ENCODE peak calls at places on chromosomes 13 and 19, in six cellular contexts. One of them, this sample, is unnamed.

GRCh38 chr19:49871349-49871985 is 4.1 kb upstream of the PNKP start:
- DNase-seq in B cell: no peak
- DNase-seq in glutamatergic neuron: no peak
- DNase-seq in IMR-90: no peak
- DNase-seq in astrocyte of the spinal cord: no peak
- DNase-seq in neural crest cell: no peak
- DNase-seq in this sample: no peak

GRCh38 chr19:40776966-40777794 is 867 bp upstream of the RAB4B start:
- DNase-seq in B cell: peak
- DNase-seq in neural crest cell: peak
- DNase-seq in astrocyte of the spinal cord: peak
- DNase-seq in glutamatergic neuron: peak
- DNase-seq in IMR-90: peak
- DNase-seq in this sample: peak

GRCh38 chr13:42119091-42119490 is 70.6 kb downstream of the DGKH start:
- DNase-seq in glutamatergic neuron: no peak
- DNase-seq in B cell: no peak
- DNase-seq in IMR-90: no peak
- DNase-seq in neural crest cell: no peak
- DNase-seq in astrocyte of the spinal cord: no peak
- DNase-seq in this sample: no peak

GRCh38 chr19:48877900-48878218 is 5.6 kb downstream of the PPP1R15A start:
- DNase-seq in glutamatergic neuron: no peak
- DNase-seq in neural crest cell: no peak
- DNase-seq in IMR-90: no peak
- DNase-seq in astrocyte of the spinal cord: no peak
- DNase-seq in B cell: no peak
- DNase-seq in this sample: no peak

GRCh38 chr13:31160857-31161582 is 684 bp downstream of the HSPH1 start:
- DNase-seq in neural crest cell: peak
- DNase-seq in astrocyte of the spinal cord: peak
- DNase-seq in IMR-90: peak
- DNase-seq in B cell: peak
- DNase-seq in glutamatergic neuron: peak
- DNase-seq in this sample: peak

GRCh38 chr19:41924151-41925145 is 3.8 kb downstream of the ERFL start:
- DNase-seq in neural crest cell: no peak
- DNase-seq in glutamatergic neuron: no peak
- DNase-seq in IMR-90: no peak
- DNase-seq in astrocyte of the spinal cord: no peak
- DNase-seq in B cell: no peak
- DNase-seq in this sample: no peak

GRCh38 chr13:110431851-110432294 is 124.8 kb downstream of the COL4A2 start:
- DNase-seq in IMR-90: no peak
- DNase-seq in neural crest cell: no peak
- DNase-seq in glutamatergic neuron: no peak
- DNase-seq in B cell: no peak
- DNase-seq in astrocyte of the spinal cord: no peak
- DNase-seq in this sample: no peak

GRCh38 chr19:57239982-57240310 is 486 bp upstream of the ZNF805 start:
- DNase-seq in glutamatergic neuron: no peak
- DNase-seq in B cell: no peak
- DNase-seq in astrocyte of the spinal cord: peak
- DNase-seq in IMR-90: no peak
- DNase-seq in neural crest cell: no peak
- DNase-seq in this sample: no peak

GRCh38 chr19:53196777-53197396 is 3.7 kb upstream of the ZNF665 start:
- DNase-seq in IMR-90: peak
- DNase-seq in glutamatergic neuron: peak
- DNase-seq in neural crest cell: peak
- DNase-seq in astrocyte of the spinal cord: peak
- DNase-seq in B cell: peak
- DNase-seq in this sample: peak

GRCh38 chr13:99384468-99384867 is 77.3 kb upstream of the GPR183 start:
- DNase-seq in IMR-90: no peak
- DNase-seq in glutamatergic neuron: no peak
- DNase-seq in B cell: no peak
- DNase-seq in neural crest cell: no peak
- DNase-seq in astrocyte of the spinal cord: no peak
- DNase-seq in this sample: no peak

GRCh38 chr13:107680115-107680514 is 535.2 kb downstream of the LIG4 start:
- DNase-seq in neural crest cell: no peak
- DNase-seq in B cell: no peak
- DNase-seq in IMR-90: peak
- DNase-seq in glutamatergic neuron: no peak
- DNase-seq in astrocyte of the spinal cord: peak
- DNase-seq in this sample: no peak

GRCh38 chr19:16285769-16286564 is 38.7 kb upstream of the KLF2 start:
- DNase-seq in glutamatergic neuron: no peak
- DNase-seq in IMR-90: no peak
- DNase-seq in astrocyte of the spinal cord: peak
- DNase-seq in B cell: no peak
- DNase-seq in neural crest cell: no peak
- DNase-seq in this sample: no peak

GRCh38 chr13:98576215-98576945 is 527 bp downstream of the STK24 start:
- DNase-seq in neural crest cell: peak
- DNase-seq in astrocyte of the spinal cord: no peak
- DNase-seq in IMR-90: no peak
- DNase-seq in glutamatergic neuron: peak
- DNase-seq in B cell: peak
- DNase-seq in this sample: no peak

GRCh38 chr19:18469245-18470107 is 31.5 kb upstream of the ISYNA1 start:
- DNase-seq in glutamatergic neuron: peak
- DNase-seq in neural crest cell: peak
- DNase-seq in B cell: peak
- DNase-seq in astrocyte of the spinal cord: peak
- DNase-seq in IMR-90: peak
- DNase-seq in this sample: peak

GRCh38 chr13:110875243-110875642 is 39.6 kb downstream of the ANKRD10 start:
- DNase-seq in glutamatergic neuron: no peak
- DNase-seq in neural crest cell: no peak
- DNase-seq in astrocyte of the spinal cord: no peak
- DNase-seq in IMR-90: no peak
- DNase-seq in B cell: no peak
- DNase-seq in this sample: no peak

GRCh38 chr19:19538077-19538764 is at the start of gene CILP2:
- DNase-seq in glutamatergic neuron: peak
- DNase-seq in B cell: peak
- DNase-seq in astrocyte of the spinal cord: no peak
- DNase-seq in IMR-90: no peak
- DNase-seq in neural crest cell: peak
- DNase-seq in this sample: peak

GRCh38 chr19:18736415-18737336 is 53.2 kb downstream of the CRTC1 start:
- DNase-seq in neural crest cell: no peak
- DNase-seq in B cell: no peak
- DNase-seq in astrocyte of the spinal cord: no peak
- DNase-seq in IMR-90: no peak
- DNase-seq in glutamatergic neuron: no peak
- DNase-seq in this sample: no peak

GRCh38 chr19:14533450-14533849 is 4.1 kb downstream of the TECR start:
- DNase-seq in glutamatergic neuron: no peak
- DNase-seq in neural crest cell: no peak
- DNase-seq in B cell: no peak
- DNase-seq in IMR-90: no peak
- DNase-seq in astrocyte of the spinal cord: no peak
- DNase-seq in this sample: no peak

GRCh38 chr13:67069117-67069767 is 160.9 kb downstream of the PCDH9 start:
- DNase-seq in IMR-90: peak
- DNase-seq in astrocyte of the spinal cord: no peak
- DNase-seq in B cell: no peak
- DNase-seq in neural crest cell: no peak
- DNase-seq in glutamatergic neuron: no peak
- DNase-seq in this sample: no peak

GRCh38 chr19:18659281-18660050 is 22.6 kb downstream of the KLHL26 start:
- DNase-seq in B cell: peak
- DNase-seq in astrocyte of the spinal cord: no peak
- DNase-seq in glutamatergic neuron: no peak
- DNase-seq in neural crest cell: no peak
- DNase-seq in IMR-90: no peak
- DNase-seq in this sample: peak

GRCh38 chr13:46119883-46120614 is 15.2 kb upstream of the CPB2 start:
- DNase-seq in glutamatergic neuron: no peak
- DNase-seq in astrocyte of the spinal cord: peak
- DNase-seq in neural crest cell: no peak
- DNase-seq in B cell: no peak
- DNase-seq in IMR-90: peak
- DNase-seq in this sample: no peak

GRCh38 chr19:5918463-5919079 is 4.5 kb downstream of the CAPS start:
- DNase-seq in B cell: peak
- DNase-seq in IMR-90: no peak
- DNase-seq in glutamatergic neuron: no peak
- DNase-seq in astrocyte of the spinal cord: no peak
- DNase-seq in neural crest cell: no peak
- DNase-seq in this sample: no peak

GRCh38 chr19:44582581-44583265 is 30.6 kb upstream of the IGSF23 start:
- DNase-seq in glutamatergic neuron: peak
- DNase-seq in astrocyte of the spinal cord: no peak
- DNase-seq in IMR-90: no peak
- DNase-seq in neural crest cell: peak
- DNase-seq in B cell: no peak
- DNase-seq in this sample: no peak

GRCh38 chr19:8209111-8209964 is at the start of gene CERS4:
- DNase-seq in glutamatergic neuron: peak
- DNase-seq in B cell: peak
- DNase-seq in neural crest cell: peak
- DNase-seq in IMR-90: peak
- DNase-seq in astrocyte of the spinal cord: peak
- DNase-seq in this sample: peak

GRCh38 chr13:114173753-114174152 is 5.3 kb upstream of the CFAP97D2 start:
- DNase-seq in IMR-90: peak
- DNase-seq in B cell: no peak
- DNase-seq in glutamatergic neuron: no peak
- DNase-seq in neural crest cell: no peak
- DNase-seq in astrocyte of the spinal cord: no peak
- DNase-seq in this sample: no peak

GRCh38 chr13:95156208-95156607 is 145.0 kb downstream of the ABCC4 start:
- DNase-seq in astrocyte of the spinal cord: peak
- DNase-seq in B cell: no peak
- DNase-seq in IMR-90: peak
- DNase-seq in neural crest cell: no peak
- DNase-seq in glutamatergic neuron: no peak
- DNase-seq in this sample: no peak
- TF ChIP-seq CTCF in astrocyte of the spinal cord: peak
- TF ChIP-seq CTCF in B cell: no peak
- TF ChIP-seq CTCF in IMR-90: peak
- TF ChIP-seq CTCF in neural crest cell: peak
- TF ChIP-seq CTCF in glutamatergic neuron: no peak
- TF ChIP-seq CTCF in this sample: peak

GRCh38 chr19:35509018-35509652 is 4.3 kb downstream of the DMKN start:
- DNase-seq in IMR-90: no peak
- DNase-seq in neural crest cell: no peak
- DNase-seq in astrocyte of the spinal cord: no peak
- DNase-seq in glutamatergic neuron: no peak
- DNase-seq in B cell: no peak
- DNase-seq in this sample: peak

GRCh38 chr19:35509861-35510625 is 3.4 kb downstream of the DMKN start:
- DNase-seq in glutamatergic neuron: peak
- DNase-seq in IMR-90: peak
- DNase-seq in B cell: peak
- DNase-seq in neural crest cell: peak
- DNase-seq in astrocyte of the spinal cord: peak
- DNase-seq in this sample: peak

GRCh38 chr19:35512831-35513230 is 618 bp downstream of the DMKN start:
- DNase-seq in glutamatergic neuron: no peak
- DNase-seq in IMR-90: no peak
- DNase-seq in B cell: no peak
- DNase-seq in astrocyte of the spinal cord: no peak
- DNase-seq in neural crest cell: no peak
- DNase-seq in this sample: no peak

GRCh38 chr19:35511337-35511736 is 2.1 kb downstream of the DMKN start:
- DNase-seq in astrocyte of the spinal cord: no peak
- DNase-seq in IMR-90: no peak
- DNase-seq in B cell: no peak
- DNase-seq in neural crest cell: no peak
- DNase-seq in glutamatergic neuron: no peak
- DNase-seq in this sample: no peak

GRCh38 chr19:35510626-35510964 is 2.9 kb downstream of the DMKN start:
- DNase-seq in glutamatergic neuron: no peak
- DNase-seq in neural crest cell: no peak
- DNase-seq in B cell: no peak
- DNase-seq in IMR-90: no peak
- DNase-seq in astrocyte of the spinal cord: no peak
- DNase-seq in this sample: no peak
- TF ChIP-seq CTCF in glutamatergic neuron: peak
- TF ChIP-seq CTCF in neural crest cell: peak
- TF ChIP-seq CTCF in B cell: peak
- TF ChIP-seq CTCF in IMR-90: no peak
- TF ChIP-seq CTCF in astrocyte of the spinal cord: no peak
- TF ChIP-seq CTCF in this sample: no peak

DNA sequence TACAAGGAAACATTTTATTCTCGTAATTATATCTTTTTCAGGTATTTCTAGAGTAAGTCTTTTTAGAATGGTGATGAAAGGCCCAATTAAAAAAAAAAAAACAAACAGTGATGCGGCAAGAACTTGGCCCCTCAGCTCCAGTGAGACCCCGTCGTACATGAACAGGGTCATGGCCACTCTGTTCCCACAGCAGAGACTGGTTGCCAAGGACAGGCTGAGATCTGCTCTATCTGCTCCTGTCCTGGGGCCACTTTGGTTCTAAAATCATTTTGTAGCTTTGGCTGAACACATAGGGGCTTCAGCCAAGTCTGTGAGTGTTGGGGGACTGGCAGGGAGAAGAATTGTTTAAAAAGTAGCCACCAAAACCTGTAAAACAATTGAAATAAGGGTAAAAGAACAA is 286.9 kb downstream of the RFC3 start:
- DNase-seq in astrocyte of the spinal cord: no peak
- DNase-seq in B cell: no peak
- DNase-seq in IMR-90: no peak
- DNase-seq in glutamatergic neuron: no peak
- DNase-seq in neural crest cell: no peak
- DNase-seq in this sample: no peak
- TF ChIP-seq CTCF in astrocyte of the spinal cord: no peak
- TF ChIP-seq CTCF in B cell: no peak
- TF ChIP-seq CTCF in IMR-90: no peak
- TF ChIP-seq CTCF in glutamatergic neuron: no peak
- TF ChIP-seq CTCF in neural crest cell: no peak
- TF ChIP-seq CTCF in this sample: no peak

GRCh38 chr13:65999441-65999840 is 1230.7 kb downstream of the PCDH9 start:
- DNase-seq in astrocyte of the spinal cord: no peak
- DNase-seq in glutamatergic neuron: no peak
- DNase-seq in IMR-90: no peak
- DNase-seq in B cell: no peak
- DNase-seq in neural crest cell: no peak
- DNase-seq in this sample: no peak

GRCh38 chr13:66003558-66003957 is 1226.6 kb downstream of the PCDH9 start:
- DNase-seq in neural crest cell: no peak
- DNase-seq in glutamatergic neuron: no peak
- DNase-seq in IMR-90: no peak
- DNase-seq in astrocyte of the spinal cord: no peak
- DNase-seq in B cell: no peak
- DNase-seq in this sample: no peak

DNA sequence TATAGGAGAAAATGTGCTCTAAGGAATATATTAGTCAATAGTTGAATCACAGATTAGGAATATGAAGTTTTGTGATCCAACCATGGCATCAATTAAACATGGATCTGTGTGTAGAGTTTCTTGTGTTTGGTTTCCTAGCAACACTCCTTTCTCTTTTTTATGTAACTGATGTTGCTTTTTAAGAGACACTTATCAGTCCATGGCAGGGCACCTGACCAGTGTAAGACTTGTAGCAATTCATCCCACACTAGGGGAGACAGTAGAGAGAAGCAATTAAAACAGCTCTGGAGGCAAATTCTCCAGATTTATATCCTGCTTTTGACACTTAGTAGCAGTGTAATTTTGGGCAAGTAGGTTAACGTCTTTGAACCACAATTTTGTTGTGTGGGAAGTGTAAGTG is 1229.0 kb downstream of the PCDH9 start:
- DNase-seq in neural crest cell: no peak
- DNase-seq in glutamatergic neuron: no peak
- DNase-seq in IMR-90: no peak
- DNase-seq in B cell: no peak
- DNase-seq in astrocyte of the spinal cord: no peak
- DNase-seq in this sample: no peak
- TF ChIP-seq CTCF in neural crest cell: no peak
- TF ChIP-seq CTCF in glutamatergic neuron: no peak
- TF ChIP-seq CTCF in IMR-90: no peak
- TF ChIP-seq CTCF in B cell: no peak
- TF ChIP-seq CTCF in astrocyte of the spinal cord: no peak
- TF ChIP-seq CTCF in this sample: no peak